ENCODE peak calls at places on chromosome 12, in six cellular contexts. J is H1, E is GM12891, V is K562, T is GM12878, B is HepG2. P is an unnamed sample.

GRCh38 chr12:51836833-51837184 is 11.7 kb downstream of the FIGNL2 start:
- DNase-seq in J (no peak), E (no peak), V (no peak), T (no peak), B (no peak), P (no peak)

GRCh38 chr12:71958457-71958856 is 19.8 kb downstream of the TPH2 start:
- DNase-seq in J (no peak), E (no peak), V (no peak), T (no peak), B (no peak), P (no peak)

GRCh38 chr12:96034631-96035282 is 630 bp downstream of the LTA4H start:
- DNase-seq in J (no peak), E (no peak), V (peak), T (no peak), B (peak), P (no peak)

GRCh38 chr12:93234641-93235040 is 143.1 kb upstream of the NUDT4 start:
- DNase-seq in J (no peak), E (no peak), V (no peak), T (no peak), B (no peak), P (no peak)

GRCh38 chr12:52119398-52120254 is 40.1 kb downstream of the SMIM41 start:
- DNase-seq in J (peak), E (no peak), V (peak), T (no peak), B (peak), P (peak)

GRCh38 chr12:4025420-4026358 is 152.5 kb upstream of the PARP11 start:
- DNase-seq in J (peak), E (no peak), V (no peak), T (no peak), B (peak), P (no peak)

GRCh38 chr12:57518920-57519757 is 1.2 kb downstream of the DDIT3 start:
- DNase-seq in J (no peak), E (no peak), V (no peak), T (no peak), B (peak), P (no peak)

GRCh38 chr12:47686645-47687240 is 19.1 kb downstream of the RPAP3 start:
- DNase-seq in J (no peak), E (no peak), V (peak), T (no peak), B (peak), P (no peak)

GRCh38 chr12:106078358-106079025 is 60.3 kb downstream of the NUAK1 start:
- DNase-seq in J (no peak), E (no peak), V (no peak), T (no peak), B (no peak), P (no peak)

GRCh38 chr12:15811192-15812127 is 22.3 kb upstream of the EPS8 start:
- DNase-seq in J (no peak), E (no peak), V (no peak), T (no peak), B (no peak), P (no peak)

GRCh38 chr12:67991158-67991557 is 1.9 kb downstream of the IFNG-AS1 start:
- DNase-seq in J (no peak), E (no peak), V (no peak), T (no peak), B (no peak), P (no peak)

GRCh38 chr12:81077686-81078441 is at the start of gene ACSS3:
- DNase-seq in J (peak), E (no peak), V (no peak), T (no peak), B (peak), P (no peak)

GRCh38 chr12:15693233-15693911 is 95.8 kb downstream of the EPS8 start:
- DNase-seq in J (no peak), E (no peak), V (no peak), T (no peak), B (no peak), P (no peak)

GRCh38 chr12:91685917-91686316 is 459.7 kb downstream of the BTG1 start:
- DNase-seq in J (no peak), E (no peak), V (no peak), T (no peak), B (no peak), P (no peak)

GRCh38 chr12:97140355-97140754 is 233.3 kb downstream of the NEDD1 start:
- DNase-seq in J (no peak), E (no peak), V (no peak), T (peak), B (no peak), P (no peak)

GRCh38 chr12:43789941-43790340 is 16.2 kb downstream of the TWF1 start:
- DNase-seq in J (no peak), E (no peak), V (peak), T (no peak), B (no peak), P (no peak)

GRCh38 chr12:32083489-32083888 is 23.2 kb upstream of the BICD1 start:
- DNase-seq in J (no peak), E (no peak), V (no peak), T (no peak), B (no peak), P (no peak)

GRCh38 chr12:12083688-12084087 is 12.9 kb downstream of the BCL2L14 start:
- DNase-seq in J (no peak), E (no peak), V (no peak), T (no peak), B (no peak), P (no peak)

GRCh38 chr12:87679262-87679661 is 349.9 kb downstream of the C12orf50 start:
- DNase-seq in J (no peak), E (no peak), V (no peak), T (no peak), B (no peak), P (no peak)

GRCh38 chr12:91250273-91250672 is 67.7 kb upstream of the DCN start:
- DNase-seq in J (no peak), E (no peak), V (no peak), T (no peak), B (no peak), P (no peak)

GRCh38 chr12:130286041-130286440 is 51.6 kb upstream of the PIWIL1 start:
- DNase-seq in J (no peak), E (no peak), V (peak), T (no peak), B (peak), P (no peak)

GRCh38 chr12:29691146-29691854 is 92.4 kb downstream of the TMTC1 start:
- DNase-seq in J (no peak), E (no peak), V (no peak), T (peak), B (no peak), P (no peak)

GRCh38 chr12:127005406-127005805 is 1261.6 kb upstream of the TMEM132C start:
- DNase-seq in J (no peak), E (no peak), V (no peak), T (no peak), B (no peak), P (no peak)

GRCh38 chr12:114272071-114272470 is 133.9 kb downstream of the TBX5 start:
- DNase-seq in J (no peak), E (no peak), V (no peak), T (no peak), B (no peak), P (no peak)

GRCh38 chr12:40106655-40107054 is 774 bp upstream of the SLC2A13 start:
- DNase-seq in J (no peak), E (no peak), V (no peak), T (no peak), B (no peak), P (no peak)

GRCh38 chr12:77120156-77120555 is 54.8 kb upstream of the E2F7 start:
- DNase-seq in J (no peak), E (no peak), V (no peak), T (no peak), B (no peak), P (no peak)

GRCh38 chr12:104582739-104583138 is 126.0 kb downstream of the CHST11 start:
- DNase-seq in J (no peak), E (peak), V (no peak), T (peak), B (no peak), P (peak)

GRCh38 chr12:123995023-123995422 is 22.0 kb downstream of the ZNF664 start:
- DNase-seq in J (no peak), E (no peak), V (no peak), T (no peak), B (no peak), P (no peak)

GRCh38 chr12:29634057-29634456 is 136.6 kb upstream of the OVCH1 start:
- DNase-seq in J (no peak), E (no peak), V (no peak), T (no peak), B (no peak), P (no peak)

GRCh38 chr12:129193263-129193871 is 340.1 kb downstream of the GLT1D1 start:
- DNase-seq in J (peak), E (peak), V (peak), T (no peak), B (no peak), P (no peak)

GRCh38 chr12:25743679-25744078 is 190.6 kb upstream of the LMNTD1 start:
- DNase-seq in J (no peak), E (no peak), V (no peak), T (no peak), B (no peak), P (no peak)

GRCh38 chr12:84043355-84043754 is 869.2 kb downstream of the SLC6A15 start:
- DNase-seq in J (no peak), E (no peak), V (no peak), T (no peak), B (peak), P (no peak)

GRCh38 chr12:109994262-109995175 is 1.6 kb downstream of the GIT2 start:
- DNase-seq in J (no peak), E (no peak), V (no peak), T (no peak), B (no peak), P (no peak)

GRCh38 chr12:105257321-105257728 is 21.4 kb upstream of the APPL2 start:
- DNase-seq in J (no peak), E (no peak), V (no peak), T (no peak), B (no peak), P (no peak)

GRCh38 chr12:53068811-53069585 is 10.2 kb downstream of the SPRYD3 start:
- DNase-seq in J (no peak), E (no peak), V (no peak), T (no peak), B (no peak), P (no peak)

GRCh38 chr12:21526721-21527345 is 737 bp downstream of the SPX start:
- DNase-seq in J (no peak), E (no peak), V (no peak), T (no peak), B (no peak), P (no peak)

GRCh38 chr12:123225443-123225842 is 7.5 kb downstream of the MPHOSPH9 start:
- DNase-seq in J (no peak), E (no peak), V (no peak), T (no peak), B (no peak), P (no peak)

GRCh38 chr12:66920205-66920604 is 241.3 kb upstream of the GRIP1 start:
- DNase-seq in J (no peak), E (no peak), V (peak), T (no peak), B (no peak), P (no peak)

GRCh38 chr12:66921151-66921550 is 242.3 kb upstream of the GRIP1 start:
- DNase-seq in J (no peak), E (no peak), V (no peak), T (no peak), B (no peak), P (no peak)

GRCh38 chr12:66919466-66919865 is 240.6 kb upstream of the GRIP1 start:
- DNase-seq in J (no peak), E (no peak), V (no peak), T (no peak), B (no peak), P (no peak)

GRCh38 chr12:66915312-66915904 is 236.5 kb upstream of the GRIP1 start:
- DNase-seq in J (no peak), E (no peak), V (no peak), T (no peak), B (no peak), P (no peak)

DNA sequence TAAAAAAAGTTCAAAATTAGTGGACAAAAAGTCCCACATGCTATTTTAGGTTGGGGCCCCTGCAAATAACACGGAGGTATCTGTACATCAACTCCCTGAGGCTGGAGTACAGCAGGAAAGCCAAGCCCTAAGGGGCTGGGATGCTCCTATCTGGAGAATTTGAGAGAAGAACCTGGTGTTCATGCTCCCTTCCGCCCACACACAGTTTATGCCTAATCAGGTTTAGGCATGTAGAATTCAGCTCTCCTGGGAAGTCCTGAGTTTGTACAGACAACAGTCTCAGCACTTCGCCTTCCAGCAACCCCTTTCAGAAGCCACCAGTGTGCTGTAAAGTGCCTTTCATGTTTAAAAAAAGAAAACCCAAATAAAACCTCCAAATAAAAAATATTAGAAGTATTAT is 237.3 kb upstream of the GRIP1 start:
- DNase-seq in J (no peak), E (no peak), V (no peak), T (no peak), B (no peak), P (no peak)
- TF ChIP-seq TAF1 in J (no peak), E (no peak), V (no peak), T (no peak), B (no peak), P (no peak)

GRCh38 chr12:64181504-64182291 is 40.4 kb downstream of the KICS2 start:
- DNase-seq in J (no peak), E (no peak), V (no peak), T (no peak), B (peak), P (no peak)
- TF ChIP-seq POLR2A in J (no peak), E (no peak), V (no peak), T (no peak), B (no peak), P (no peak)

GRCh38 chr12:132163041-132163910 is 19.0 kb downstream of the NOC4L start:
- DNase-seq in J (no peak), E (no peak), V (no peak), T (no peak), B (no peak), P (no peak)

GRCh38 chr12:132163911-132164288 is 19.6 kb downstream of the NOC4L start:
- DNase-seq in J (no peak), E (no peak), V (no peak), T (no peak), B (no peak), P (no peak)

GRCh38 chr12:132161046-132161781 is 17.0 kb downstream of the NOC4L start:
- DNase-seq in J (no peak), E (no peak), V (no peak), T (no peak), B (no peak), P (no peak)

GRCh38 chr12:132161796-132162507 is 17.7 kb downstream of the NOC4L start:
- DNase-seq in J (no peak), E (no peak), V (no peak), T (no peak), B (no peak), P (no peak)

DNA sequence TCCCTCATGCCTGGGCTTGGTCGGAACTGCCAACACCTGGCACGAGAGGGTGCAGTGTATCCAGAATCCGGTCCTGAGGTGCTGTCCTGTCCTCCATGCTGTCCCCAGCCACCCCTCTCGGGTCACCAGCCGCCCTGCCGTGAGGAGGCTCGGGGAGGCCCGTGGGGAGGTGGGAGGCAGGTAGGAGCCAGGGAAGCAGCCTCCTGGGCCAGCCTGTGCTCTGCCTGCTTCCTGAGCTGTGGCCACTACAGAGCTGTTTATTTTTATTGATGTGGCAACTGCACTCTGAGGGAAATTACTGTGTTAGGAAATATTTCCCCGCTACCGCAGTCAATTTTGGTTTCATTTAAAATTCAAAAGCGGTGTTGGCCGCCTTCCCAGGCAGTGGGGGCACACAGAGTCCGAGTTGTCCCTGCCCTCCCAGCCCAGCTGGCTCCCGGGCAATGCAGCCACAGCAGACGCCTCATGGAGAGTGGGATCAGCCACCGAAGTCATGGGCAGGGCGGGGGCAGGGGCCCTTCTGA is 18.3 kb downstream of the NOC4L start:
- DNase-seq in J (no peak), E (no peak), V (no peak), T (no peak), B (no peak), P (no peak)
- TF ChIP-seq POLR2AphosphoS5 in J (no peak), E (no peak), V (no peak), T (no peak), B (no peak), P (no peak)

GRCh38 chr12:9120487-9121184 is 4.9 kb upstream of the A2M start:
- DNase-seq in J (no peak), E (no peak), V (no peak), T (no peak), B (no peak), P (no peak)

GRCh38 chr12:9118161-9118560 is 2.4 kb upstream of the A2M start:
- DNase-seq in J (no peak), E (no peak), V (no peak), T (peak), B (no peak), P (no peak)

GRCh38 chr12:9124346-9125031 is 8.8 kb upstream of the A2M start:
- DNase-seq in J (no peak), E (no peak), V (no peak), T (no peak), B (no peak), P (no peak)

GRCh38 chr12:9123741-9124140 is 8.0 kb upstream of the A2M start:
- DNase-seq in J (no peak), E (no peak), V (no peak), T (no peak), B (no peak), P (no peak)

GRCh38 chr12:9122166-9122609 is 6.5 kb upstream of the A2M start:
- DNase-seq in J (no peak), E (no peak), V (no peak), T (no peak), B (peak), P (no peak)
- TF ChIP-seq TAF1 in J (no peak), E (no peak), V (no peak), T (no peak), B (no peak), P (no peak)

GRCh38 chr12:54359762-54360351 is 4.4 kb downstream of the GPR84 start:
- DNase-seq in J (no peak), E (no peak), V (no peak), T (no peak), B (no peak), P (no peak)

GRCh38 chr12:54357802-54358619 is 6.3 kb downstream of the GPR84 start:
- DNase-seq in J (no peak), E (peak), V (peak), T (peak), B (no peak), P (no peak)

GRCh38 chr12:54360717-54361456 is 3.4 kb downstream of the GPR84 start:
- DNase-seq in J (peak), E (no peak), V (peak), T (no peak), B (peak), P (no peak)

GRCh38 chr12:54358620-54358944 is 5.7 kb downstream of the GPR84 start:
- DNase-seq in J (no peak), E (no peak), V (no peak), T (no peak), B (no peak), P (no peak)

DNA sequence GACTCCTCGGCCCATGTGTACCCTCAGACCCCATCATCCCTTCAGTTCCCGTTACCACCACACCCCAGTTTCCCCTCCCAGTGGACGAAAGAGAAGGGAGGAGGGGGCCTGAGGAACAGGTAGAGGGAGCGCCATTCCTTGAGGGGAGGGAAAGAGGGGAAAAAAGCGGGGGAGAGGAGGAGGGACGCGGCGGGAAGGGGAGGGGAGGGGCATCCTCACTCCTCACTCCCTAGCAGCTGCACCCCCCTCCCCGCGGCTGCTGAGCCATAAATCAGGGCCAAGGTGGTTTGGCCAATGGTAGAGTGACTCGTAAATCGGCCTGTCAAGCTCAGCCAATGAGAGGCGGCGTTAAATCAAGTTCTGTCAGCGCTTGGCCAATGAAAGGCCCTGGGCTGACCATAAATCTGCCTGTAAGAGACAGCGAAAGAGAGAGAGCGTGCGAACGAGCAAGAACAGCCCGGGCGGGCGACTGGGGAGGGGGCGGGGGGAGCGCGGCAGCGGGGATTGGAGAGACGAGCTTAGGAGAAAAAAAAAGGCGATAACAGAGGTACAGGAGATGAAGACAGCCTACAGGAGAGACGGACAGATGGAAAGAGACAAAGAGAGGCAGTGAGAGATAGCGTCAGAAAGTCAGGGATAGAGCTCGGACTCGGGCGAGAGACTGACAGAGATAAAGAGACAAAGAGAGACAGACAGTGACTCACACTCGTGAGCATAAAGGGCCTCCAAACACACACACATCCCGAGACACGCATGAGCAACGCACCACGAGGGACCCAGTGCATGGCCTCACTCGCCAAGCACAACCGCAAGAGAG is 5.1 kb downstream of the GPR84 start:
- DNase-seq in J (peak), E (peak), V (peak), T (peak), B (peak), P (peak)
- TF ChIP-seq POLR2A in J (no peak), E (peak), V (peak), T (peak), B (no peak), P (peak)

GRCh38 chr12:86671001-86671400 is 414.8 kb upstream of the MGAT4C start:
- DNase-seq in J (no peak), E (no peak), V (no peak), T (no peak), B (no peak), P (no peak)
- TF ChIP-seq POLR2AphosphoS5 in J (no peak), E (no peak), V (no peak), T (no peak), B (no peak), P (no peak)